ENCODE peak calls at places on chromosome X, in ten cellular contexts. B, X, C, V, G, S, E, A, L and I are unnamed samples.
A peak's percentile ranks its signal among the peaks of the same experiment; 100 is the strongest.

GRCh38 chrX:83419030-83419792 is 88.9 kb upstream of the POU3F4 start:
- DNase-seq in X (no peak), S (no peak), E (no peak), A (no peak), V (no peak), L (no peak), C (no peak), G (no peak), B (no peak), I (no peak)

GRCh38 chrX:130523460-130524394 is 121.9 kb downstream of the RBMX2 start:
- DNase-seq in S (peak; percentile 8), A (no peak), L (no peak), B (peak; percentile 5), C (no peak), X (no peak), G (no peak), V (peak; percentile 11), E (no peak), I (peak; percentile 35)

GRCh38 chrX:87582453-87582852 is 64.9 kb downstream of the KLHL4 start:
- DNase-seq in V (no peak), S (no peak), X (no peak), B (no peak), C (no peak), E (no peak), G (no peak), A (no peak), L (no peak), I (no peak)

GRCh38 chrX:97050413-97050812 is 166.7 kb downstream of the RPA4 start:
- DNase-seq in E (no peak), C (no peak), A (no peak), V (no peak), B (no peak), X (no peak), L (no peak), G (no peak), S (no peak), I (no peak)

GRCh38 chrX:13398073-13398823 is 78.4 kb upstream of the ATXN3L start:
- DNase-seq in A (no peak), V (peak; percentile 96), G (no peak), X (no peak), S (peak; percentile 99), E (peak; percentile 98), B (no peak), C (peak; percentile 28), L (no peak), I (peak; percentile 97)

GRCh38 chrX:46559062-46559461 is 13.8 kb upstream of the ZNF674 start:
- DNase-seq in B (no peak), S (peak; percentile 28), V (no peak), A (no peak), L (no peak), G (no peak), E (no peak), X (no peak), C (no peak), I (no peak)

GRCh38 chrX:134885336-134886016 is 105.3 kb upstream of the SMIM10 start:
- DNase-seq in L (no peak), V (no peak), A (no peak), G (no peak), C (no peak), S (no peak), B (no peak), X (no peak), E (no peak), I (peak; percentile 68)

GRCh38 chrX:11117751-11118150 is 6.6 kb downstream of the HCCS start:
- DNase-seq in G (no peak), V (peak; percentile 22), A (no peak), S (no peak), B (no peak), E (no peak), C (no peak), L (no peak), X (no peak), I (no peak)

GRCh38 chrX:53684415-53685192 is 1.9 kb downstream of the HUWE1 start:
- DNase-seq in G (no peak), S (no peak), B (peak; percentile 73), C (no peak), L (peak; percentile 0), E (peak; percentile 8), A (no peak), X (peak; percentile 91), V (no peak), I (peak; percentile 13)

GRCh38 chrX:49071877-49072711 is 1.7 kb downstream of the PRAF2 start:
- DNase-seq in X (peak; percentile 85), S (peak; percentile 71), G (no peak), A (no peak), C (peak; percentile 7), E (no peak), L (no peak), V (peak; percentile 15), B (no peak), I (peak; percentile 86)